ENCODE peak calls at places on chromosomes 6 and 20, in seven cellular contexts. B, E, W, C, X, M and L are unnamed samples.

GRCh38 chr6:112180095-112180820 is 74.1 kb downstream of the LAMA4 start:
- DNase-seq in C (peak; percentile 56), B (no peak), W (peak; percentile 90), E (peak; percentile 38), X (no peak), M (peak; percentile 85), L (peak; percentile 92)

GRCh38 chr20:38271609-38272120 is 11.1 kb upstream of the KIAA1755 start:
- DNase-seq in X (no peak), E (no peak), B (no peak), M (no peak), C (no peak), W (no peak), L (no peak)

GRCh38 chr20:62828551-62829230 is 11.8 kb downstream of the COL9A3 start:
- DNase-seq in X (no peak), C (no peak), M (no peak), E (no peak), B (no peak), W (no peak), L (no peak)

GRCh38 chr6:164034602-164035140 is 620.2 kb downstream of the QKI start:
- DNase-seq in W (no peak), M (no peak), B (no peak), X (no peak), E (no peak), C (no peak), L (no peak)

GRCh38 chr6:168039849-168040248 is 39.2 kb downstream of the FRMD1 start:
- DNase-seq in C (no peak), B (no peak), M (no peak), E (no peak), X (no peak), W (no peak), L (no peak)

GRCh38 chr6:108737594-108738546 is 110.4 kb upstream of the ARMC2 start:
- DNase-seq in E (peak; percentile 43), B (no peak), C (no peak), W (no peak), M (peak; percentile 93), X (no peak), L (peak; percentile 99)

GRCh38 chr6:160634706-160635105 is 29.4 kb downstream of the LPA start:
- DNase-seq in W (no peak), E (no peak), B (no peak), M (no peak), X (peak; percentile 0), C (no peak), L (no peak)

GRCh38 chr6:88683734-88684133 is 279.7 kb downstream of the RNGTT start:
- DNase-seq in C (no peak), E (no peak), B (no peak), M (no peak), W (no peak), X (no peak), L (peak; percentile 36)

GRCh38 chr20:12927489-12927888 is 81.3 kb upstream of the SPTLC3 start:
- DNase-seq in C (no peak), E (no peak), M (no peak), X (no peak), B (no peak), W (no peak), L (peak; percentile 25)

GRCh38 chr20:33672426-33673114 is 1.7 kb downstream of the NECAB3 start:
- DNase-seq in C (peak; percentile 60), E (no peak), B (no peak), W (no peak), X (no peak), M (peak; percentile 76), L (no peak)

GRCh38 chr20:34396408-34396807 is 33.3 kb downstream of the ITCH start:
- DNase-seq in C (no peak), E (no peak), B (no peak), X (no peak), M (no peak), W (no peak), L (no peak)

GRCh38 chr6:21277601-21278043 is 315.9 kb upstream of the SOX4 start:
- DNase-seq in M (no peak), E (no peak), B (no peak), X (no peak), C (no peak), W (no peak), L (no peak)

GRCh38 chr20:45857836-45858250 is 429 bp downstream of the ZSWIM3 start:
- DNase-seq in M (peak; percentile 70), B (no peak), C (peak; percentile 66), E (no peak), X (peak; percentile 31), W (no peak), L (no peak)

GRCh38 chr20:1932971-1933370 is 37.8 kb downstream of the SIRPA start:
- DNase-seq in M (no peak), C (peak; percentile 64), E (no peak), W (no peak), B (no peak), X (no peak), L (no peak)

GRCh38 chr20:10553326-10553984 is 118.3 kb downstream of the SLX4IP start:
- DNase-seq in X (no peak), B (no peak), M (peak; percentile 58), C (peak; percentile 49), W (peak; percentile 84), E (peak; percentile 54), L (peak; percentile 82)

GRCh38 chr20:22502731-22503191 is 81.6 kb downstream of the FOXA2 start:
- DNase-seq in X (no peak), E (no peak), C (no peak), W (peak; percentile 75), B (no peak), M (no peak), L (no peak)

GRCh38 chr6:43924222-43924702 is 154.3 kb downstream of the VEGFA start:
- DNase-seq in M (no peak), C (peak; percentile 47), E (no peak), W (no peak), X (peak; percentile 21), B (no peak), L (peak; percentile 56)

GRCh38 chr20:51221791-51222408 is 199.0 kb upstream of the KCNG1 start:
- DNase-seq in W (no peak), X (no peak), M (peak; percentile 8), B (peak; percentile 55), E (no peak), C (no peak), L (peak; percentile 68)

GRCh38 chr20:9916776-9917175 is 77.9 kb upstream of the PAK5 start:
- DNase-seq in C (no peak), X (no peak), M (no peak), W (no peak), B (no peak), E (no peak), L (no peak)

GRCh38 chr20:757509-757908 is 10.8 kb downstream of the SLC52A3 start:
- DNase-seq in W (no peak), E (no peak), B (no peak), C (no peak), X (no peak), M (no peak), L (no peak)

GRCh38 chr6:33314943-33315752 is 1.3 kb upstream of the TAPBP start:
- DNase-seq in E (peak; percentile 41), B (peak; percentile 78), C (peak; percentile 4), W (no peak), X (no peak), M (peak; percentile 88), L (no peak)

GRCh38 chr20:36941403-36941835 is 10.1 kb downstream of the SAMHD1 start:
- DNase-seq in W (no peak), B (no peak), C (peak; percentile 42), M (no peak), X (no peak), E (no peak), L (no peak)

GRCh38 chr20:36932476-36933426 is 18.8 kb downstream of the SAMHD1 start:
- DNase-seq in W (peak; percentile 76), B (no peak), X (no peak), M (no peak), C (no peak), E (no peak), L (peak; percentile 59)

DNA sequence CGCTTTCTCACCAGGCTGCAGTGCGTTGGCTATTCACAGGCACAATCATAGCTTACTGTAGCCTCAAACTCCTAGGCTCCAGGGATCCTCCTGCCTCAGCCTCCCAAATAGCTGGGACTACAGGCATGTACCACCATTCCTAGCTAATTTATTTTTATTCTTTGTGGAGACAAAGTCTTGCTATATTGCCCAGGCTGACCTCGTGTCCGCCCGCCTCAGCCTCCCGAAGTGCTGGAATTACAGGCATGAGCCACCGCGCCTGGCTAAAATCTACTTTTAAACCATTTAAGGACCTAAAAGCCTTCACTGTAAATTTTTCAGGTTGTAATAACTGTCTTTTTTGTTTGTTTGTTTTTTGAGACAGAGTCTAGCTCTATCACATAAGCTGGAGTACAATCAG is 15.2 kb downstream of the SAMHD1 start:
- DNase-seq in M (no peak), E (no peak), B (no peak), X (no peak), W (no peak), C (no peak), L (no peak)
- TF ChIP-seq RFX5 in M (no peak), E (no peak), B (no peak), X (no peak), W (no peak), C (no peak), L (no peak)

GRCh38 chr6:47434372-47435253 is 43.0 kb upstream of the CD2AP start:
- DNase-seq in C (no peak), W (no peak), E (no peak), M (no peak), B (no peak), X (no peak), L (no peak)
- TF ChIP-seq RFX5 in C (no peak), W (no peak), E (no peak), M (no peak), B (no peak), X (no peak), L (no peak)

DNA sequence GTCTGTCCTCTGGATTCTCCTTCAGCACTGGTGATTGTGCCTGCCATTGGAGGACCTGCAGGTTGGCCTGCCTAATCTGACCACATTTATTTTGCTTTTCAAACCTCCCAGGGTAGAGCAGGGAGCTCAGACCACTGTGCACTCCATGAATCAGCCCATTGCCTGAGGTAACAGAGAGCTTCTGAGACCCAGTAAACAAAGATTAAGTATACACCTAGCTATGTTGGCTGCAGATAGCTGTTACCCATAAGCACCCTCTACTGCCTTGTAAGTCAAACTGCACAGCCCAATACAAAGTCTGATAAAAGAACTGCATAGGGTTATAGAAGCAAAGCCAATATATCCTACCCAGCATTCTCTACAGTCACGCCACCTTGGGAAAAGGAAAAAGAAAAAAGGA is 338.7 kb downstream of the HTR1B start:
- DNase-seq in E (no peak), B (no peak), W (no peak), C (no peak), M (no peak), X (no peak), L (peak; percentile 51)
- TF ChIP-seq RFX5 in E (no peak), B (no peak), W (no peak), C (no peak), M (no peak), X (no peak), L (no peak)

DNA sequence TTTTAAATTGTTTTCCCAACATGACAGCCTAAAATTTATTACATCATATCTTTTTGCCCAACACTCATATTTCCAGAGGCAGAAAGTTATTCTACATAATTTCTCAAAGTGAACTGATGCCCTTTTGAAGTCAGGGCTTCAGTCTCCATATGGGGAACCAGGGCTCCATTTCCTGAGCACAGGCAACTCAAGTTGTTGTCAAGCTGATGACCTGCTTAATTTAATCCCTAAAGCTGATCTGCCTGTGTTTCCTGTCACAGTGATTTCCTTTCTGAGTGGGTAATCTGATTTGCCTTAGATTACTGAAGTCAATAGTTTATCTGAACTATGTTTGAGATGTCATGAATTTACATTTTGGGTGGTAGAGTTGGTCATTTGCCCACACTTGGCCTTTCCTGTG is 932.1 kb upstream of the MANEA start:
- DNase-seq in X (no peak), M (no peak), B (no peak), W (no peak), E (no peak), C (no peak), L (no peak)
- TF ChIP-seq RFX5 in X (no peak), M (no peak), B (no peak), W (no peak), E (no peak), C (no peak), L (no peak)